ENCODE peak calls at places on chromosomes 5 and 9, in six cellular contexts. M is NCI-H1105; S is head of caudate nucleus; I is pulmonary artery endothelial cell; J is posterior vena cava; D is stimulated activated CD8-positive, alpha-beta memory T cell treated with anti-CD3 and anti-CD28 coated beads, Interleukin-7, amount 100 ng/mL, for 1 hour. O is an unnamed sample.

GRCh38 chr9:136667940-136668760 is 5.4 kb downstream of the EGFL7 start:
- DNase-seq in M (no peak), S (no peak), I (no peak), J (no peak), D (no peak), O (no peak)

GRCh38 chr5:7146886-7147285 is 249.1 kb upstream of the ADCY2 start:
- DNase-seq in M (no peak), S (no peak), I (no peak), J (no peak), D (no peak), O (no peak)

GRCh38 chr5:139956342-139956741 is 86.8 kb downstream of the NRG2 start:
- DNase-seq in M (no peak), S (no peak), I (no peak), J (no peak), D (no peak), O (no peak)

GRCh38 chr9:5436441-5436840 is 1.3 kb downstream of the PLGRKT start:
- DNase-seq in M (no peak), S (no peak), I (no peak), J (no peak), D (no peak), O (no peak)

GRCh38 chr5:141192110-141192725 is at the start of gene PCDHB10:
- DNase-seq in M (no peak), S (peak), I (no peak), J (no peak), D (no peak), O (peak)

GRCh38 chr5:133480866-133481265 is 131.5 kb downstream of the FSTL4 start:
- DNase-seq in M (no peak), S (no peak), I (no peak), J (no peak), D (no peak), O (no peak)

GRCh38 chr5:39755986-39756385 is 331.2 kb upstream of the DAB2 start:
- DNase-seq in M (no peak), S (peak), I (peak), J (no peak), D (no peak), O (no peak)

GRCh38 chr9:2307480-2307879 is 292.3 kb downstream of the SMARCA2 start:
- DNase-seq in M (no peak), S (no peak), I (peak), J (no peak), D (no peak), O (no peak)

GRCh38 chr9:17580119-17580518 is 1.3 kb downstream of the SH3GL2 start:
- DNase-seq in M (no peak), S (no peak), I (no peak), J (no peak), D (no peak), O (no peak)

GRCh38 chr9:111952559-111952958 is 55.9 kb downstream of the UGCG start:
- DNase-seq in M (no peak), S (no peak), I (no peak), J (no peak), D (no peak), O (no peak)

O was measured in H9.